ENCODE peak calls at places on chromosomes 16 and 17, in four cellular contexts. A is activated CD8-positive, alpha-beta memory T cell treated with anti-CD3 and anti-CD28 coated beads, Interleukin-2, amount 50 U/mL, for 4 hours; P is Calu3; C is stimulated activated CD8-positive, alpha-beta memory T cell treated with anti-CD3 and anti-CD28 coated beads, Interleukin-7, amount 100 ng/mL, for 1 hour. L is an unnamed sample.

GRCh38 chr16:71627631-71628236 is 1.8 kb downstream of the MARVELD3 start:
- DNase-seq in A (no peak), P (no peak), C (no peak), L (no peak)

GRCh38 chr17:16477255-16477654 is 14.7 kb downstream of the LRRC75A start:
- DNase-seq in A (no peak), P (no peak), C (no peak), L (peak)

GRCh38 chr17:54172096-54172495 is 349.4 kb downstream of the KIF2B start:
- DNase-seq in A (no peak), P (no peak), C (no peak), L (no peak)

GRCh38 chr16:71205482-71206131 is 24.9 kb downstream of the HYDIN start:
- DNase-seq in A (no peak), P (no peak), C (no peak), L (no peak)

GRCh38 chr17:56142781-56143180 is 10.5 kb upstream of the ANKFN1 start:
- DNase-seq in A (no peak), P (no peak), C (no peak), L (no peak)

GRCh38 chr17:46136820-46137219 is 56.4 kb downstream of the KANSL1 start:
- DNase-seq in A (no peak), P (no peak), C (no peak), L (no peak)

GRCh38 chr16:75491876-75492275 is 3.4 kb downstream of the CHST6 start:
- DNase-seq in A (no peak), P (peak), C (no peak), L (peak)

GRCh38 chr16:82598766-82599165 is 28.0 kb upstream of the CDH13 start:
- DNase-seq in A (no peak), P (no peak), C (no peak), L (no peak)

GRCh38 chr16:6946106-6946505 is 386.5 kb upstream of the RBFOX1 start:
- DNase-seq in A (no peak), P (no peak), C (no peak), L (no peak)

GRCh38 chr16:64253114-64253513 is 868.7 kb downstream of the CDH11 start:
- DNase-seq in A (no peak), P (no peak), C (no peak), L (peak)

GRCh38 chr16:10978846-10979446 is 34.6 kb downstream of the CLEC16A start:
- DNase-seq in A (no peak), P (no peak), C (no peak), L (no peak)

GRCh38 chr17:16504974-16505373 is 13.0 kb upstream of the LRRC75A start:
- DNase-seq in A (no peak), P (no peak), C (no peak), L (no peak)

GRCh38 chr16:11174141-11174540 is 81.9 kb downstream of the SOCS1 start:
- DNase-seq in A (no peak), P (no peak), C (no peak), L (no peak)

GRCh38 chr17:82006468-82007227 is 16.0 kb downstream of the CENPX start:
- DNase-seq in A (no peak), P (no peak), C (no peak), L (peak)

GRCh38 chr17:15273141-15273793 is 8.1 kb upstream of the PMP22 start:
- DNase-seq in A (no peak), P (no peak), C (no peak), L (no peak)

L was measured in NCI-H226.